ENCODE peak calls at places on chromosomes 1 and 21, in eight cellular contexts. W is astrocyte of the spinal cord, G is Peyer's patch, V is tibial artery, X is heart left ventricle, Y is adrenal gland, N is astrocyte of the cerebellum, H is hepatocyte. O is an unnamed sample.

GRCh38 chr1:77996734-77997133 is 8.0 kb upstream of the DNAJB4 start:
- DNase-seq in W (no peak), G (no peak), V (no peak), X (no peak), Y (no peak), N (no peak), H (no peak), O (no peak)

GRCh38 chr1:239545466-239545865 is 159.1 kb downstream of the CHRM3 start:
- DNase-seq in W (no peak), G (no peak), V (no peak), X (no peak), Y (no peak), N (no peak), H (no peak), O (no peak)

GRCh38 chr1:101311146-101311892 is 74.5 kb downstream of the S1PR1 start:
- DNase-seq in W (no peak), G (no peak), V (no peak), X (no peak), Y (no peak), N (no peak), H (no peak), O (no peak)

GRCh38 chr1:175555266-175555665 is 188.1 kb downstream of the TNR start:
- DNase-seq in W (peak), G (no peak), V (no peak), X (no peak), Y (no peak), N (no peak), H (no peak), O (no peak)

GRCh38 chr1:206575894-206576737 is 36.1 kb downstream of the EIF2D start:
- DNase-seq in W (no peak), G (no peak), V (no peak), X (no peak), Y (no peak), N (no peak), H (no peak), O (no peak)

GRCh38 chr1:203085528-203086406 is at the start of gene MYOG:
- DNase-seq in W (no peak), G (no peak), V (no peak), X (no peak), Y (no peak), N (no peak), H (no peak), O (no peak)

GRCh38 chr1:151720190-151720953 is 950 bp upstream of the RIIAD1 start:
- DNase-seq in W (peak), G (no peak), V (no peak), X (peak), Y (no peak), N (no peak), H (no peak), O (peak)

GRCh38 chr1:87196110-87196509 is 132.6 kb upstream of the LMO4 start:
- DNase-seq in W (no peak), G (no peak), V (no peak), X (no peak), Y (no peak), N (no peak), H (no peak), O (no peak)

GRCh38 chr21:28016571-28016970 is 976.1 kb downstream of the LTN1 start:
- DNase-seq in W (no peak), G (no peak), V (no peak), X (no peak), Y (no peak), N (no peak), H (no peak), O (no peak)

GRCh38 chr1:14713077-14713476 is 114.6 kb downstream of the KAZN start:
- DNase-seq in W (no peak), G (no peak), V (no peak), X (no peak), Y (no peak), N (no peak), H (no peak), O (peak)

DNA sequence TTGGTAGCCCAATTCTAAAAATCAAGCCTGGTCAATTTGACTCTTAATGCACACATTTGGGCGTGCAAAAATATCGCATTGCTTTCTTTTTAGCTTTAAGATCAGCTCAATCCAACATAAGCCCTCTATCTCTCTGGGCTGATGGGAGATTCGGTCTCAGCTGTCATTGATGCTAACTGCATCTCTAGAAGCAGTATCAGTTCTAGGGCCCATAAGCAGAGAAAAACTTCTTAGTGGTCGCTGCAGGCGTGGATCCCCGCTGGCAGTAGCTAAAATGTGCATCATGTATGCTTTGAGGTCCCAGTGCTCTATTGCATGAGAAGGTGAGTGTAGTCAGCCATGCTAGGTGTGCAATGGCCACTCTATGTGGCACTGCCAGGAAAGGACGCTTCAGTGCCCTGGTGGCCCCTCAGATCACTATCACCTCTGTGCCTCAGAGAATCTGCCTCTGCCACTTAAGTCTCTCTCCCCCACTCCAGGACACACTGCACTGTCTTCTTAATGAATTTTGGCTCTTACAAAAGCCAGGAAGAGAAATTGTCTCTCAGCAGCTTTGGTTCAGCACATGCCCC is 79.7 kb upstream of the GADD45A start:
- DNase-seq in W (no peak), G (no peak), V (no peak), X (no peak), Y (no peak), N (no peak), H (no peak), O (no peak)
- H3K4me3 ChIP-seq in W (no peak), G (no peak), V (no peak), X (no peak), Y (no peak), N (no peak), H (no peak), O (no peak)

GRCh38 chr1:6077919-6078318 is 32.2 kb downstream of the KCNAB2 start:
- DNase-seq in W (no peak), G (no peak), V (no peak), X (no peak), Y (no peak), N (no peak), H (no peak), O (no peak)

GRCh38 chr1:6081901-6082300 is 36.2 kb downstream of the KCNAB2 start:
- DNase-seq in W (no peak), G (no peak), V (no peak), X (no peak), Y (no peak), N (no peak), H (no peak), O (no peak)

GRCh38 chr1:6083385-6083784 is 37.7 kb downstream of the KCNAB2 start:
- DNase-seq in W (no peak), G (no peak), V (no peak), X (no peak), Y (no peak), N (no peak), H (no peak), O (no peak)

GRCh38 chr1:6082430-6082971 is 36.8 kb downstream of the KCNAB2 start:
- DNase-seq in W (no peak), G (no peak), V (peak), X (no peak), Y (no peak), N (no peak), H (no peak), O (no peak)

DNA sequence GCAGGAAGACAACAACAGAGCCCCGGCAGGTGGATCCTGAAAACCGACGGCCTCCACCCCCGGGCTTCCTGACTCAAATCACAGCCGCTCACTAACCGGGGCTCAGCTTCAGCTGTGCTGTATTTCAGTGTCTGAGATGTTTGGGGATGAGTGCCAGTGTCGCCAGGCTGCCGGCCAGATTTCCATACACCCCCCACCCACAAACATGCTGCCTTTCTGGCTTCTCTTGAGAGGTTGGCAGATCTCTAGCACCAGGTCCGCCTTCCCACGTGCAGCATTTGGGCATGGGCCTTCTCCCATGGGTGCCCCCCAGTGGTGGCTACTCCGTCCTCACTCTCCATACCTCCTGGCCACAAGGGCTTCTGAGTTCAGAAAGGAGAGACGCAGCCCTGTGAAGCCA is 34.8 kb downstream of the KCNAB2 start:
- DNase-seq in W (no peak), G (no peak), V (no peak), X (peak), Y (no peak), N (no peak), H (peak), O (no peak)
- TF ChIP-seq CTCF in W (peak), G (no peak), V (no peak), X (peak), Y (no peak), N (peak), H (peak), O (no peak)

GRCh38 chr1:63799324-63799723 is 25.5 kb downstream of the ROR1 start:
- DNase-seq in W (no peak), G (no peak), V (no peak), X (no peak), Y (no peak), N (no peak), H (no peak), O (no peak)

GRCh38 chr1:63797056-63797726 is 23.4 kb downstream of the ROR1 start:
- DNase-seq in W (no peak), G (no peak), V (no peak), X (no peak), Y (no peak), N (no peak), H (no peak), O (no peak)

GRCh38 chr1:63799810-63800209 is 26.0 kb downstream of the ROR1 start:
- DNase-seq in W (no peak), G (no peak), V (no peak), X (no peak), Y (no peak), N (no peak), H (no peak), O (no peak)

GRCh38 chr1:63795455-63795854 is 21.6 kb downstream of the ROR1 start:
- DNase-seq in W (no peak), G (no peak), V (no peak), X (no peak), Y (no peak), N (no peak), H (no peak), O (no peak)

GRCh38 chr1:63798284-63798683 is 24.5 kb downstream of the ROR1 start:
- DNase-seq in W (no peak), G (no peak), V (no peak), X (no peak), Y (no peak), N (no peak), H (no peak), O (no peak)
- H3K4me3 ChIP-seq in W (no peak), G (no peak), V (no peak), X (no peak), Y (no peak), N (no peak), H (no peak), O (no peak)

DNA sequence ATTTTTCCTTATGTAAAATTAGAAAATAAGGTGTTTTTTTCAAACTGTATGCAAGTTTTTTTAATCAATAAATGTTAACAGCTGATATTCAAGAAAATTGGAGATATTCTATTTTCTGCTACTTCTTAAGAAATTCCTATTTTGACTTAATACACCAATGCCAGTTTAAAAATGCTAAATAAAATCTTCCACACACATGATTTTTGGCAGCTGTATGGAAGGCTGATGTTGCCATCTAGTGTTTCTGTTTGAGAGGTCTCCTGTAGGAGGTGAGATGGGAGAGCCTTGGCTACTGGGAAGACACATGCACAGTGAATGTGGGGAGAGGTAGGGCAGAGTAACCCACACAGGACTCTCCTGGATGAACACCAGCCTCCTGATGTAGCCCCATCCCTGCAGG is 29.2 kb upstream of the OR2B11 start:
- DNase-seq in W (peak), G (no peak), V (no peak), X (no peak), Y (no peak), N (peak), H (peak), O (peak)
- TF ChIP-seq CTCF in W (no peak), G (peak), V (peak), X (peak), Y (peak), N (peak), H (peak), O (peak)

GRCh38 chr1:185311589-185312225 is 5.3 kb downstream of the IVNS1ABP start:
- DNase-seq in W (no peak), G (no peak), V (no peak), X (no peak), Y (no peak), N (no peak), H (no peak), O (no peak)
- H3K4me3 ChIP-seq in W (no peak), G (no peak), V (no peak), X (no peak), Y (no peak), N (no peak), H (no peak), O (no peak)

GRCh38 chr1:228185641-228185965 is 20.0 kb downstream of the IBA57 start:
- DNase-seq in W (no peak), G (no peak), V (no peak), X (no peak), Y (no peak), N (no peak), H (no peak), O (no peak)
- TF ChIP-seq CTCF in W (no peak), G (no peak), V (no peak), X (no peak), Y (no peak), N (no peak), H (no peak), O (no peak)

GRCh38 chr1:160494620-160495019 is 28.4 kb downstream of the SLAMF6 start:
- DNase-seq in W (no peak), G (no peak), V (no peak), X (no peak), Y (no peak), N (no peak), H (peak), O (no peak)

GRCh38 chr1:160500321-160500990 is 22.6 kb downstream of the SLAMF6 start:
- DNase-seq in W (no peak), G (no peak), V (no peak), X (no peak), Y (no peak), N (no peak), H (no peak), O (no peak)

GRCh38 chr1:160496334-160496733 is 26.7 kb downstream of the SLAMF6 start:
- DNase-seq in W (no peak), G (no peak), V (no peak), X (no peak), Y (no peak), N (no peak), H (no peak), O (no peak)

GRCh38 chr1:160503087-160503486 is 20.0 kb downstream of the SLAMF6 start:
- DNase-seq in W (no peak), G (no peak), V (no peak), X (no peak), Y (no peak), N (no peak), H (no peak), O (no peak)

GRCh38 chr1:160499631-160500030 is 23.4 kb downstream of the SLAMF6 start:
- DNase-seq in W (no peak), G (no peak), V (peak), X (no peak), Y (no peak), N (no peak), H (no peak), O (no peak)
- H3K4me3 ChIP-seq in W (no peak), G (no peak), V (no peak), X (no peak), Y (no peak), N (no peak), H (no peak), O (no peak)

DNA sequence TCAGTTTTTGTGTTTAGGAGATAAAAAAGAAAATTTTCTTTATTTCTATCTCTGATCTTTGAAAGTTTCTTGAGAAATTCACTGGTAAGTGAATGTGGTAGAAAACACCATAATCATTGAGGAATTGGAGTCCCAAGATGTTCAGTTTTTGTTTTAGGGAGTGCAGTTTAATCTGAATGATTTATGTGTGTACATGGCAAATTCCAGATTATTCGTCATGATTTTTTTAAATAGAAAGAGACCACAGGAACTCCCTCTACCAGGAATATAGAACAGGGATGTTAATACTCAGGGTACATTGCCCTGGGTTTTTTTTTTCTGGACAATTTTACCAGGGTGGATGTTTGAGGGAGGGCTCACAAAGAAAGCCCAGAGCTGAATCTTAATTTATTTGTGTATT is 109.0 kb downstream of the VPS13D start:
- DNase-seq in W (no peak), G (no peak), V (no peak), X (no peak), Y (no peak), N (no peak), H (no peak), O (no peak)
- TF ChIP-seq CTCF in W (no peak), G (no peak), V (no peak), X (no peak), Y (no peak), N (no peak), H (no peak), O (no peak)